ENCODE peak calls at places on chromosomes 6 and 20, in seven cellular contexts. U, Y, P, A, V, Z and S are unnamed samples.

GRCh38 chr6:125114248-125114858 is 39.2 kb upstream of the TPD52L1 start:
- DNase-seq in Y (peak; percentile 43), P (no peak), A (no peak), U (peak; percentile 34), V (peak; percentile 72), Z (peak; percentile 53), S (no peak)

GRCh38 chr6:17542243-17542642 is 57.9 kb upstream of the FAM8A1 start:
- DNase-seq in A (no peak), U (no peak), V (no peak), P (no peak), Z (no peak), Y (no peak), S (no peak)

GRCh38 chr6:82704048-82704447 is 340.4 kb downstream of the TPBG start:
- DNase-seq in P (no peak), Y (no peak), U (no peak), V (no peak), A (no peak), Z (no peak), S (no peak)

GRCh38 chr6:125031385-125031784 is 69.1 kb downstream of the RNF217 start:
- DNase-seq in P (no peak), Z (no peak), U (no peak), Y (no peak), A (no peak), V (no peak), S (no peak)

GRCh38 chr6:124080483-124080882 is 276.8 kb downstream of the NKAIN2 start:
- DNase-seq in U (no peak), Z (no peak), P (no peak), Y (no peak), V (no peak), A (no peak), S (no peak)

GRCh38 chr6:24740861-24741260 is 21.9 kb upstream of the C6orf62 start:
- DNase-seq in U (no peak), A (no peak), V (no peak), Y (no peak), Z (no peak), P (no peak), S (no peak)

GRCh38 chr6:107337342-107337741 is 122.0 kb downstream of the PDSS2 start:
- DNase-seq in Z (no peak), Y (no peak), V (no peak), A (no peak), U (no peak), P (no peak), S (no peak)

GRCh38 chr20:7742479-7742878 is 197.8 kb downstream of the HAO1 start:
- DNase-seq in Y (no peak), U (no peak), Z (no peak), P (no peak), V (no peak), A (no peak), S (no peak)

GRCh38 chr6:147043994-147044477 is 160.2 kb upstream of the STXBP5 start:
- DNase-seq in P (no peak), V (no peak), Y (no peak), U (no peak), A (no peak), Z (no peak), S (no peak)

GRCh38 chr20:20441259-20441658 is 73.4 kb downstream of the INSM1 start:
- DNase-seq in V (no peak), U (no peak), A (no peak), P (no peak), Y (no peak), Z (no peak), S (no peak)

GRCh38 chr6:114140416-114140815 is 169.5 kb upstream of the HDAC2 start:
- DNase-seq in Y (no peak), Z (no peak), P (no peak), A (no peak), U (no peak), V (no peak), S (no peak)

GRCh38 chr6:18390476-18390875 is 3.3 kb downstream of the RNF144B start:
- DNase-seq in P (no peak), U (no peak), Y (no peak), A (no peak), V (no peak), Z (no peak), S (no peak)

GRCh38 chr6:359261-360035 is 32.1 kb upstream of the IRF4 start:
- DNase-seq in A (no peak), Z (no peak), U (no peak), P (no peak), Y (no peak), V (peak; percentile 73), S (no peak)

GRCh38 chr20:32918296-32918695 is 59.6 kb downstream of the EFCAB8 start:
- DNase-seq in A (no peak), P (no peak), Z (no peak), V (no peak), Y (no peak), U (no peak), S (no peak)

GRCh38 chr6:147054158-147054557 is 150.1 kb upstream of the STXBP5 start:
- DNase-seq in U (no peak), Z (no peak), P (no peak), Y (no peak), V (no peak), A (no peak), S (no peak)

GRCh38 chr6:3402310-3403243 is 54.3 kb downstream of the SLC22A23 start:
- DNase-seq in V (peak; percentile 50), P (no peak), U (no peak), Z (no peak), A (no peak), Y (no peak), S (no peak)

GRCh38 chr20:44618318-44618731 is 33.2 kb downstream of the ADA start:
- DNase-seq in Z (no peak), P (no peak), U (no peak), Y (no peak), V (no peak), A (no peak), S (no peak)

GRCh38 chr20:2519115-2519815 is 10.6 kb upstream of the ZNF343 start:
- DNase-seq in V (no peak), Z (no peak), P (no peak), A (no peak), U (no peak), Y (no peak), S (no peak)

GRCh38 chr6:43877463-43878126 is 107.6 kb downstream of the VEGFA start:
- DNase-seq in P (no peak), V (no peak), Z (no peak), U (no peak), Y (no peak), A (no peak), S (no peak)

GRCh38 chr6:50025258-50025657 is 3.5 kb upstream of the DEFB110 start:
- DNase-seq in V (no peak), U (no peak), A (no peak), Y (no peak), Z (no peak), P (no peak), S (no peak)

GRCh38 chr6:50030350-50030749 is 8.6 kb upstream of the DEFB110 start:
- DNase-seq in A (no peak), Z (no peak), V (no peak), U (no peak), P (no peak), Y (no peak), S (no peak)

GRCh38 chr6:50030777-50031562 is 9.2 kb upstream of the DEFB110 start:
- DNase-seq in V (no peak), U (peak; percentile 10), P (no peak), Y (peak; percentile 82), A (no peak), Z (no peak), S (no peak)
- TF ChIP-seq CTCF in V (no peak), U (no peak), P (no peak), Y (peak; percentile 72), A (no peak), Z (no peak), S (no peak)

GRCh38 chr20:58174708-58175287 is 53.7 kb downstream of the ANKRD60 start:
- DNase-seq in V (peak; percentile 87), Y (peak; percentile 37), A (no peak), U (no peak), Z (peak; percentile 67), P (peak; percentile 72), S (no peak)

GRCh38 chr20:58173091-58173490 is 55.4 kb downstream of the ANKRD60 start:
- DNase-seq in Z (no peak), A (no peak), U (no peak), Y (no peak), P (no peak), V (no peak), S (no peak)

GRCh38 chr20:58173930-58174707 is 54.3 kb downstream of the ANKRD60 start:
- DNase-seq in P (no peak), Y (no peak), A (no peak), V (no peak), U (no peak), Z (peak; percentile 9), S (no peak)

GRCh38 chr20:58175836-58176235 is 52.6 kb downstream of the ANKRD60 start:
- DNase-seq in U (no peak), Z (no peak), V (no peak), A (no peak), Y (no peak), P (no peak), S (no peak)

GRCh38 chr20:58175425-58175824 is 53.0 kb downstream of the ANKRD60 start:
- DNase-seq in A (no peak), U (no peak), P (no peak), Z (no peak), Y (no peak), V (no peak), S (no peak)
- TF ChIP-seq CTCF in A (no peak), U (no peak), P (no peak), Z (no peak), Y (no peak), V (no peak), S (no peak)

GRCh38 chr6:149194815-149195558 is 122.5 kb upstream of the TAB2 start:
- DNase-seq in P (no peak), U (no peak), Y (no peak), V (no peak), A (no peak), Z (no peak), S (no peak)

GRCh38 chr6:149198265-149198664 is 119.2 kb upstream of the TAB2 start:
- DNase-seq in Z (no peak), V (no peak), Y (no peak), A (no peak), U (no peak), P (no peak), S (no peak)

GRCh38 chr6:149196091-149196490 is 121.4 kb upstream of the TAB2 start:
- DNase-seq in Y (no peak), U (no peak), P (no peak), A (no peak), V (no peak), Z (no peak), S (no peak)

GRCh38 chr6:149200282-149200936 is 117.1 kb upstream of the TAB2 start:
- DNase-seq in A (no peak), V (no peak), P (no peak), U (no peak), Y (no peak), Z (no peak), S (no peak)

GRCh38 chr6:149197482-149197881 is 120.0 kb upstream of the TAB2 start:
- DNase-seq in Z (no peak), A (no peak), V (no peak), U (no peak), P (no peak), Y (no peak), S (no peak)
- TF ChIP-seq CTCF in Z (no peak), A (no peak), V (no peak), U (no peak), P (no peak), Y (no peak), S (no peak)

DNA sequence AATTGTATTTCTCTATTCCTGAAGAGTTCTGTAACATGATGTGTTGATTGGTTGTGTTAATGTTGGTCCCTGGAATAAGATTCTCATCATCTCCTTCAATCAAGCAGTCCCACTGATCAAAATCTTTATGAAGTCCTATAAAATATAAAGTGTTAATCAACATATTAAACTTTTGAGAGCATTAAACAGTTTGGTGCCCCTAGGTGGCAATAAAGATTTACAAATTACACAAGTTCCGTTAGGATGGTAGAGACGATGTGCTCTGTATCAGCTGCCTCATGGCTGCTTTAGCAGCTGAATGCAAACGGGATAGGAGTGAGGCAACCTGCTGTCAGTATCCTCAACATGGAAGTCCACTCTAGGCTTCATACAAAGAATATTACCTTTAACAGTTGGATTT is 16.9 kb downstream of the TDRD6 start:
- DNase-seq in V (no peak), Z (no peak), Y (peak; percentile 6), P (no peak), A (no peak), U (no peak), S (no peak)
- TF ChIP-seq CTCF in V (no peak), Z (no peak), Y (peak; percentile 14), P (peak; percentile 18), A (no peak), U (no peak), S (no peak)